ENCODE peak calls at places on chromosomes 1 and 21, in ten cellular contexts. B is endothelial cell of umbilical vein, E is left lung, V is endodermal cell, T is breast epithelium, G is lower lobe of right lung, D is GM23338, W is adrenal gland, M is neural progenitor cell, S is heart left ventricle. H is an unnamed sample.

GRCh38 chr1:48089356-48089891 is 92.2 kb upstream of the TRABD2B start:
- DNase-seq in E (no peak), V (peak), W (no peak), D (no peak), M (no peak), T (no peak), S (no peak), B (no peak), G (no peak), H (no peak)

GRCh38 chr1:93651695-93652094 is 29.9 kb downstream of the BCAR3 start:
- DNase-seq in G (no peak), W (no peak), M (no peak), E (no peak), T (no peak), S (no peak), D (no peak), B (no peak), V (no peak), H (no peak)

GRCh38 chr21:15444118-15444960 is 285.4 kb upstream of the USP25 start:
- DNase-seq in B (no peak), V (peak), W (peak), E (no peak), T (no peak), S (no peak), M (no peak), G (no peak), D (peak), H (no peak)

GRCh38 chr1:244974550-244974949 is 110.2 kb upstream of the HNRNPU start:
- DNase-seq in V (no peak), E (no peak), T (no peak), M (no peak), W (no peak), B (no peak), S (no peak), G (no peak), D (no peak), H (no peak)

GRCh38 chr1:86596253-86596652 is 49.4 kb downstream of the CLCA4 start:
- DNase-seq in V (no peak), G (no peak), D (no peak), B (no peak), T (no peak), S (no peak), E (no peak), M (no peak), W (no peak), H (no peak)

GRCh38 chr1:6059866-6060265 is 14.2 kb downstream of the KCNAB2 start:
- DNase-seq in E (no peak), G (no peak), B (no peak), T (no peak), V (no peak), S (no peak), D (no peak), W (peak), M (no peak), H (no peak)

GRCh38 chr21:45811136-45811535 is 167.6 kb downstream of the PCBP3 start:
- DNase-seq in E (no peak), S (no peak), D (no peak), G (no peak), V (peak), B (no peak), M (no peak), W (no peak), T (no peak), H (no peak)

GRCh38 chr1:198880818-198881597 is 242.2 kb downstream of the PTPRC start:
- DNase-seq in G (no peak), D (no peak), B (peak), M (no peak), W (no peak), S (no peak), E (no peak), V (no peak), T (no peak), H (no peak)

GRCh38 chr21:36030581-36031189 is 29.6 kb downstream of the SETD4 start:
- DNase-seq in W (no peak), T (no peak), G (no peak), B (no peak), E (no peak), M (no peak), V (no peak), D (no peak), S (no peak), H (no peak)

GRCh38 chr1:81237531-81238528 is 562.9 kb upstream of the ADGRL2 start:
- DNase-seq in D (no peak), W (no peak), B (peak), V (no peak), G (no peak), S (no peak), M (peak), E (no peak), T (no peak), H (no peak)

GRCh38 chr1:37257646-37258045 is 216.7 kb upstream of the ZC3H12A start:
- DNase-seq in G (no peak), T (no peak), B (no peak), M (no peak), V (no peak), W (no peak), E (no peak), D (no peak), S (no peak), H (no peak)

GRCh38 chr1:181483561-181484291 is 409 bp downstream of the CACNA1E start:
- DNase-seq in E (no peak), B (no peak), D (peak), S (no peak), G (no peak), W (no peak), T (no peak), M (peak), V (peak), H (no peak)

GRCh38 chr21:46323227-46323709 is 402 bp downstream of the C21orf58 start:
- DNase-seq in D (peak), E (no peak), T (no peak), B (no peak), S (no peak), G (no peak), W (no peak), V (peak), M (peak), H (no peak)

GRCh38 chr1:183416850-183417690 is 1.1 kb downstream of the NMNAT2 start:
- DNase-seq in M (peak), S (peak), B (peak), E (peak), V (peak), D (peak), G (peak), T (peak), W (peak), H (peak)

GRCh38 chr21:33800753-33801423 is 114.7 kb downstream of the ATP5PO start:
- DNase-seq in S (no peak), G (no peak), T (no peak), E (no peak), B (no peak), W (no peak), M (no peak), D (no peak), V (no peak), H (no peak)

GRCh38 chr1:243508303-243508713 is 252.5 kb downstream of the SDCCAG8 start:
- DNase-seq in W (no peak), E (no peak), T (no peak), V (peak), M (peak), D (no peak), B (no peak), S (no peak), G (no peak), H (no peak)

GRCh38 chr1:10424034-10424433 is 6.2 kb upstream of the CENPS start:
- DNase-seq in G (no peak), W (peak), B (no peak), E (no peak), V (no peak), M (no peak), T (no peak), D (no peak), S (no peak), H (no peak)

GRCh38 chr1:167333114-167333513 is 112.4 kb downstream of the POU2F1 start:
- DNase-seq in D (no peak), M (no peak), V (no peak), W (no peak), B (no peak), T (no peak), G (no peak), E (no peak), S (no peak), H (no peak)

GRCh38 chr1:197521118-197521739 is 253.2 kb downstream of the CRB1 start:
- DNase-seq in T (no peak), V (peak), W (no peak), G (no peak), M (peak), B (peak), D (peak), S (no peak), E (no peak), H (no peak)

GRCh38 chr1:167067904-167068303 is 22.3 kb downstream of the GPA33 start:
- DNase-seq in D (no peak), S (no peak), W (no peak), V (no peak), G (no peak), B (no peak), T (no peak), E (no peak), M (no peak), H (no peak)

GRCh38 chr1:234750922-234751595 is 141.1 kb upstream of the IRF2BP2 start:
- DNase-seq in M (peak), S (no peak), V (no peak), T (no peak), G (no peak), E (no peak), B (peak), W (no peak), D (no peak), H (peak)

GRCh38 chr1:1185101-1185765 is 11.6 kb downstream of the TTLL10 start:
- DNase-seq in S (no peak), E (no peak), M (peak), G (peak), B (no peak), D (peak), V (peak), W (no peak), T (no peak), H (no peak)

GRCh38 chr21:42495765-42496119 is 282 bp downstream of the RSPH1 start:
- DNase-seq in S (no peak), G (no peak), T (no peak), W (no peak), V (no peak), M (no peak), D (peak), E (no peak), B (no peak), H (no peak)

GRCh38 chr1:41977329-41977728 is 58.6 kb upstream of the HIVEP3 start:
- DNase-seq in B (no peak), W (no peak), E (no peak), S (no peak), D (peak), V (no peak), M (no peak), G (no peak), T (no peak), H (no peak)

GRCh38 chr1:93463960-93464359 is 16.0 kb downstream of the FNBP1L start:
- DNase-seq in M (no peak), E (no peak), G (no peak), W (no peak), V (no peak), S (no peak), D (no peak), B (no peak), T (no peak), H (no peak)

GRCh38 chr1:52306227-52307006 is 59.6 kb downstream of the CC2D1B start:
- DNase-seq in B (no peak), M (no peak), V (peak), W (no peak), T (no peak), D (no peak), S (peak), G (no peak), E (no peak), H (peak)

GRCh38 chr1:94755675-94756074 is 64.5 kb upstream of the SLC44A3 start:
- DNase-seq in B (peak), E (no peak), V (no peak), D (no peak), G (no peak), M (no peak), T (no peak), W (peak), S (peak), H (no peak)

GRCh38 chr21:36471254-36471723 is 8.6 kb downstream of the CLDN14 start:
- DNase-seq in G (no peak), D (no peak), E (no peak), W (peak), M (no peak), S (no peak), V (no peak), T (no peak), B (no peak), H (no peak)

GRCh38 chr1:97632776-97633175 is 288.1 kb downstream of the DPYD start:
- DNase-seq in M (no peak), E (no peak), D (no peak), W (no peak), S (no peak), G (no peak), V (no peak), B (peak), T (no peak), H (no peak)
- H3K27ac ChIP-seq in M (no peak), E (no peak), D (no peak), W (no peak), S (no peak), G (no peak), V (no peak), B (no peak), T (no peak), H (no peak)

DNA sequence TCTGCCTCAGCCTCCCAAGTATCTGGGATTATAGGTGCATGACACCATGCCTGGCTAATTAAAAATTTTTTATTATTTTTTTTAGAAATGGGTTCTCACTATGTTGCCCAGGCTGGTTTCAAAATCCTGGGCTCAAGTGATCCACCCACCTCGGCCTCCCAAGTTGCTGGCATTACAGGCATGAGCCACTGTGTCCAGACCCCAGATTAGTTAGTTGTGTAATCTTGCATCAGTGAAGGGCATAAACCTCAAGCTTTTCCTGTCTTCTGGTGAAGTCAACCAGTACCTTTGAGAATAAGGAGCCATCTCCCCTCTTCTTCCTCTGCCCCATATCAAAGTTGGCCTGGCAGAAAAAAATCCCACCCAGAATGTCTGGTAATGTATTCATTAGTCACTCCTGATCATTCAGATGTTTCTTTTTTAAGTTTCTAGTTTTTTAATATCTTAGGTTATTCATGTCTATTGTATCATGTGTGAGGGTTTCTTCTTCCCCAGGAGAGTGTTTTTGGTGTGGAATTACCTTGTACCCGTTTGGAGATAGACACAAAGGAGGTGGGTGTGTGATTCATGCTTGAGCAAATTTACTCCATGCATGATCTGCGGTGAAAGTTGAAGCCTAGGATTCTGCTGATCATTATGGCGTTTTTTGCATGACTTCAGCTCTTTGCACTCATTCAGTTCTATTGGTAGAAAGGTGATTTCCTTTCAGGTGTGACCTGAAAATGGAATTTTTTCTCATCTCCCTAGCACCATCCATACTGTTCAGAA is 144.0 kb downstream of the FMN2 start:
- DNase-seq in B (no peak), S (no peak), W (no peak), M (no peak), G (no peak), D (no peak), E (no peak), T (no peak), V (no peak), H (no peak)
- H3K27ac ChIP-seq in B (no peak), S (no peak), W (no peak), M (no peak), G (no peak), D (no peak), E (no peak), T (no peak), V (no peak), H (no peak)

DNA sequence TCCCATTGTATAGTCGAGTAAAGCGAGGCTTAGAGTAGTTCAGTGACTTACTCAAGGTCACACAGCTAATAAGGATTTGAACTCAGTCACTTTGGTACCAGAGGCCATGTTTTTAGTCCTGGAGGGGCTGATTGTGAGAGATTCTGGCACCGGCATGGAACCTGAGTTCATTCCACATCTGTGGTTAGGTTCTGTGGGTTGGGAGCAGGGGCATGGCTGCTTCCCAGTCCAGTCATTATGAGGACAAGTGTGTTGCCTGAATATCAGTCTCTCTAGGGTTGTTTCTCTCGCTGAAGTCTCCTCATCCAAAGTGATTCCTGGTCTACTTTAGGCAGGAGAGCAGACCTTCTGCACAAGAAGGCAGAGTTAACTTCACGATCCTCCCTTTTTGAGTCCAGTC is 90.6 kb downstream of the C1orf94 start:
- DNase-seq in E (no peak), W (no peak), T (no peak), B (no peak), S (no peak), V (peak), D (no peak), M (no peak), G (no peak), H (no peak)
- H3K27ac ChIP-seq in E (no peak), W (no peak), T (no peak), B (no peak), S (no peak), V (no peak), D (no peak), M (no peak), G (no peak), H (no peak)

GRCh38 chr1:59364012-59364411 is 67.1 kb downstream of the FGGY start:
- DNase-seq in G (no peak), T (no peak), M (no peak), W (peak), S (no peak), D (no peak), E (no peak), B (no peak), V (no peak), H (no peak)

GRCh38 chr1:59366352-59366751 is 69.5 kb downstream of the FGGY start:
- DNase-seq in M (no peak), B (no peak), E (no peak), V (no peak), G (no peak), T (no peak), W (no peak), D (no peak), S (no peak), H (no peak)

GRCh38 chr1:59368007-59368670 is 71.2 kb downstream of the FGGY start:
- DNase-seq in W (no peak), E (no peak), G (no peak), S (no peak), T (no peak), D (no peak), M (no peak), V (no peak), B (no peak), H (no peak)

GRCh38 chr1:59361766-59362165 is 64.9 kb downstream of the FGGY start:
- DNase-seq in B (no peak), E (no peak), V (no peak), T (no peak), W (no peak), D (no peak), M (no peak), G (no peak), S (peak), H (no peak)

DNA sequence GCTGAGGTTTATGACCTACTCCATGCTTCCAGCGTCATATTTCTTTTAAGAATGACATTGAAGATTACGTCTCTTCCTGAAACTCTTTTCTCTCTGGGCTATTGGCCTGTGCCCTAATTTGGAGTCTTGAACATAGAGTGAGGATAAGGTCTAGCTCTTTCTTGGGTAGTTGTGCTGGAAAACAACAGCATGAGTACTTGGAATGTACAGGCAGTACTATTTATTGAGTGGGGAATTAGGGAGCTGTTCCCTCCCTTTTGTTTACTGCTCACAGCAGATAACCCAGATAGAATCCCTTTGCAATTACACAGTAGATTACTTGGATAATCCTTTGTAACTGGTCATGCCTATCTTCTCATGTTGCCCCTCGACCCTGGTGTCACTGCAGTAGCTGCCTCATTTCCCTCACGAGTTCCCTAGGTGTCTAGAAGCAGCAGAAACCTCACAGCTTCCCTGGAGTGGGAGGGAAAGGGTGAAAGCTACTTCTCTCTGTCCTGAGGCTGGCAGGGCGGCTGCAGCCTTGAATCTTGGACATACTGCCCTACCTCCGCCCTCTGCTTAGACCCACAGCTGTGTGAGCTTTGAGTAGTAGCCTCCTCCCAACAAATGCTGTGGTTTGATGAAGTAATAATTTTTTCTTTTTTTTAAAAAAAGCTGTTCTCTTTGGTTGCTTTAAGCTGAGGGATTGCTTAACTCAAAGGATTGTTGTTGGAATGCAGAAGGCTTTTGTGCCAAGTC is 70.5 kb downstream of the FGGY start:
- DNase-seq in V (peak), M (peak), E (peak), T (peak), D (no peak), B (no peak), G (peak), W (peak), S (peak), H (no peak)
- H3K27ac ChIP-seq in V (no peak), M (peak), E (peak), T (peak), D (no peak), B (no peak), G (peak), W (peak), S (peak), H (peak)

GRCh38 chr1:36179220-36179600 is 23.2 kb downstream of the MAP7D1 start:
- DNase-seq in E (no peak), V (no peak), S (no peak), W (no peak), M (no peak), T (no peak), G (no peak), D (no peak), B (no peak), H (no peak)
- H3K27ac ChIP-seq in E (no peak), V (no peak), S (peak), W (no peak), M (no peak), T (no peak), G (no peak), D (no peak), B (no peak), H (peak)

GRCh38 chr1:154821083-154821482 is 49.0 kb downstream of the KCNN3 start:
- DNase-seq in B (no peak), W (no peak), M (no peak), E (no peak), G (no peak), V (no peak), S (no peak), D (no peak), T (no peak), H (no peak)
- H3K27ac ChIP-seq in B (no peak), W (no peak), M (no peak), E (no peak), G (no peak), V (no peak), S (no peak), D (no peak), T (no peak), H (no peak)